ENCODE peak calls at places on chromosome 22, in six cellular contexts. K is SK-N-SH; I is astrocyte of the spinal cord; O is CD4-positive, alpha-beta T cell; R is body of pancreas; N is tibial artery. F is an unnamed sample.
A peak's percentile ranks its signal among the peaks of the same experiment; 100 is the strongest.

GRCh38 chr22:27032121-27032761 is 374.9 kb downstream of the MIAT start:
- DNase-seq in I (peak; percentile 17), O (no peak), N (peak; percentile 83), K (peak; percentile 85), R (peak; percentile 30), F (peak; percentile 56)

GRCh38 chr22:17057959-17058814 is 26.6 kb upstream of the IL17RA start:
- DNase-seq in R (peak; percentile 77), I (peak; percentile 52), O (peak; percentile 48), K (peak; percentile 75), N (peak; percentile 71), F (peak; percentile 71)

GRCh38 chr22:44668190-44668885 is 33.7 kb upstream of the PRR5 start:
- DNase-seq in R (no peak), O (peak; percentile 56), K (peak; percentile 90), N (no peak), I (no peak), F (peak; percentile 75)

GRCh38 chr22:45240137-45240809 is 421 bp downstream of the KIAA0930 start:
- DNase-seq in K (peak; percentile 78), I (no peak), N (no peak), R (no peak), O (no peak), F (peak; percentile 37)

GRCh38 chr22:20982563-20982882 is 426 bp downstream of the LZTR1 start:
- DNase-seq in O (no peak), K (peak; percentile 67), I (no peak), N (no peak), R (no peak), F (no peak)

GRCh38 chr22:50507421-50507990 is at the start of gene LMF2:
- DNase-seq in O (peak; percentile 96), I (no peak), R (peak; percentile 94), K (peak; percentile 98), N (peak; percentile 95), F (peak; percentile 96)

GRCh38 chr22:23278883-23279675 is 98.8 kb downstream of the BCR start:
- DNase-seq in K (no peak), I (no peak), R (peak; percentile 88), O (no peak), N (no peak), F (no peak)

GRCh38 chr22:32205974-32206773 is 1.3 kb upstream of the RFPL2 start:
- DNase-seq in O (no peak), I (no peak), R (no peak), K (peak; percentile 77), N (no peak), F (peak; percentile 52)

GRCh38 chr22:50627452-50627913 is 469 bp downstream of the ARSA start:
- DNase-seq in O (no peak), I (no peak), N (no peak), R (peak; percentile 35), K (peak; percentile 72), F (peak; percentile 53)

GRCh38 chr22:19959587-19960490 is 18.2 kb upstream of the TXNRD2 start:
- DNase-seq in K (peak; percentile 13), I (no peak), O (no peak), R (no peak), N (no peak), F (no peak)

GRCh38 chr22:23282089-23282501 is 101.8 kb downstream of the BCR start:
- DNase-seq in R (peak; percentile 56), I (peak; percentile 83), K (no peak), N (peak; percentile 98), O (no peak), F (no peak)

GRCh38 chr22:27456696-27457503 is 344.7 kb downstream of the MN1 start:
- DNase-seq in K (no peak), O (no peak), I (peak; percentile 87), N (no peak), R (no peak), F (no peak)

GRCh38 chr22:30208631-30209603 is 37.6 kb downstream of the LIF start:
- DNase-seq in N (peak; percentile 88), R (peak; percentile 49), O (no peak), K (peak; percentile 61), I (peak; percentile 83), F (no peak)

GRCh38 chr22:30885591-30885990 is 83.0 kb downstream of the MORC2 start:
- DNase-seq in O (no peak), N (peak; percentile 54), K (no peak), R (no peak), I (no peak), F (no peak)

GRCh38 chr22:45945621-45946020 is 31.3 kb downstream of the WNT7B start:
- DNase-seq in R (no peak), I (no peak), K (no peak), O (no peak), N (no peak), F (no peak)

GRCh38 chr22:17536269-17536668 is 27.0 kb upstream of the SLC25A18 start:
- DNase-seq in R (no peak), O (no peak), I (peak; percentile 6), N (peak; percentile 85), K (no peak), F (no peak)

GRCh38 chr22:25709758-25710157 is 32.2 kb upstream of the MYO18B start:
- DNase-seq in R (no peak), O (no peak), K (no peak), N (no peak), I (no peak), F (no peak)

GRCh38 chr22:30609260-30610185 is 2.5 kb downstream of the TCN2 start:
- DNase-seq in R (peak; percentile 15), N (no peak), O (no peak), I (peak; percentile 84), K (no peak), F (no peak)

GRCh38 chr22:42933783-42934144 is 76.7 kb upstream of the ARFGAP3 start:
- DNase-seq in K (no peak), I (peak; percentile 97), O (no peak), R (no peak), N (no peak), F (no peak)

GRCh38 chr22:41927813-41928212 is 1.2 kb upstream of the TNFRSF13C start:
- DNase-seq in O (no peak), N (no peak), R (no peak), K (no peak), I (no peak), F (no peak)

GRCh38 chr22:31177420-31178162 is 17.6 kb downstream of the RNF185 start:
- DNase-seq in N (no peak), I (peak; percentile 87), O (no peak), R (no peak), K (no peak), F (no peak)

GRCh38 chr22:44815099-44816070 is 63.0 kb downstream of the ARHGAP8 start:
- DNase-seq in K (no peak), R (no peak), N (no peak), O (no peak), I (no peak), F (no peak)

GRCh38 chr22:19879996-19880785 is 25.5 kb upstream of the GNB1L start:
- DNase-seq in N (peak; percentile 54), R (peak; percentile 3), O (peak; percentile 28), K (peak; percentile 36), I (no peak), F (no peak)

GRCh38 chr22:43017525-43018290 is 2.8 kb upstream of the PACSIN2 start:
- DNase-seq in O (no peak), I (no peak), K (no peak), R (no peak), N (no peak), F (no peak)

GRCh38 chr22:46853191-46853590 is 90.7 kb downstream of the TBC1D22A start:
- DNase-seq in R (no peak), I (no peak), K (no peak), O (no peak), N (no peak), F (no peak)

GRCh38 chr22:24594569-24595120 is 1.8 kb upstream of the LRRC75B start:
- DNase-seq in O (no peak), K (peak; percentile 52), N (no peak), I (no peak), R (peak; percentile 68), F (no peak)

GRCh38 chr22:38191115-38191514 is 9.5 kb upstream of the PLA2G6 start:
- DNase-seq in N (no peak), K (no peak), R (no peak), I (no peak), O (no peak), F (no peak)

GRCh38 chr22:38192475-38192863 is 9.3 kb upstream of the MAFF start:
- DNase-seq in I (no peak), O (no peak), N (no peak), K (no peak), R (no peak), F (no peak)

GRCh38 chr22:38189104-38189503 is 7.5 kb upstream of the PLA2G6 start:
- DNase-seq in K (no peak), R (no peak), N (no peak), I (no peak), O (no peak), F (no peak)

GRCh38 chr22:38191746-38192474 is 9.9 kb upstream of the MAFF start:
- DNase-seq in I (no peak), O (no peak), R (no peak), K (no peak), N (no peak), F (no peak)

DNA sequence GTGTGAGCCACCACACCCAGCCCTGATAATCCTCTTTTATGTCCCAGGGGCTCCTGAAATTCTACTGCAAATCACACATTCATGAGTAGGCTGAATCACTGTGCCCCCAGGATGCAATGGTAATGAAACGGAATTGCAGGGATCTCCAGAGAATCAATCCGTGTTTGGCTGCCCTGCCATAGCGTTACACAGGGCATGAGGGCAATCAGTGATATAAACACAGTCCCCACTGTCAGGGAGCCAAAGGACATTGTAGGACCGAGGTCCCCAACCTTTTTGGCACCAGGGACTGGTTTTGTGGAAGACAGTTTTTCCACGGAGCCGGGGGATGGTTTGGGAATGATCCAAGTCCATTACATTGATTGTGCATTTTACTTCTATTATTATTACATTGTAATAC is 9.0 kb upstream of the PLA2G6 start:
- DNase-seq in I (no peak), N (no peak), O (no peak), R (no peak), K (no peak), F (no peak)
- TF ChIP-seq CTCF in I (no peak), N (no peak), O (no peak), R (no peak), K (no peak), F (no peak)

DNA sequence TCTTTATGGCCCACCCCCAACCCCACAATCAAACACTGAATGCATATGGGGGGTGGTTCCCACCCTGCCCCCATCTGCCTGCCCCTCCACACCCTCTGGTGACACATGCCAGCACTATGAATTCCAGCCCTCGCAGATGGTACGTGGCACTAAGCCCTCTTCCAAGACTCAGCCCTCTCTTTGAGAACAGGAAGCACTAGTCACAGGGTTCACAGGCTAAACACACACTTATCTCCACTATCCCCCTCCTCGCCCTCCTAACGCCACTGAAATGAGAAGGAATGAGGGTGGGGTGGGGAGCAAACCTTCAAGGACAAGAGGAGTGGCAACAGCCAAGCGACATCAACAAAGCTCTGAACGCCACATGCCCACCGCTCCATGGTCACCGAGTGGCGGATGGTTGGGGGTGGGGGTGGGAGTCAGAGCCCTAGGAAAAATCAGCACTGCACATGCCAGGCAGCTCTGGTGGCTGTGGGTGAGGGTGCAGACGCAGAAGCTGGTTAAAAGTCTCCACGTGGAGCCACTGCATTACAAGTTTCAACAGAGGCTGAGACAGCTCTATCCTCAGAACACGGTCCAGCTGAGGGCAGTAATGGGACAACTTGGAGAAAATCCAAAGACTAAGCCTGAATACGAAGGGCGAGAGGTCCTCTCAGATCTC is 33.6 kb downstream of the TMEM184B start:
- DNase-seq in K (no peak), I (peak; percentile 83), R (peak; percentile 55), O (no peak), N (peak; percentile 83), F (no peak)
- TF ChIP-seq CTCF in K (peak; percentile 15), I (peak; percentile 28), R (no peak), O (no peak), N (peak; percentile 37), F (no peak)

GRCh38 chr22:48647051-48647450 is 1180.6 kb downstream of the BRD1 start:
- DNase-seq in R (no peak), K (no peak), O (no peak), I (no peak), N (no peak), F (no peak)
- TF ChIP-seq CTCF in R (no peak), K (no peak), O (no peak), I (no peak), N (no peak), F (no peak)

GRCh38 chr22:38694945-38695344 is 5.8 kb downstream of the JOSD1 start:
- DNase-seq in K (no peak), N (no peak), I (no peak), O (no peak), R (no peak), F (no peak)
- TF ChIP-seq CTCF in K (no peak), N (no peak), I (no peak), O (no peak), R (no peak), F (no peak)